ENCODE peak calls at places on chromosomes 2 and 18, in four cellular contexts. R is GM12865, U is A549, Q is RWPE1. V is an unnamed sample.

GRCh38 chr2:2879776-2880175 is 497.8 kb downstream of the EIPR1 start:
- DNase-seq in U (no peak), Q (no peak), R (peak), V (no peak)

GRCh38 chr2:240235811-240236210 is 95.4 kb upstream of the OTOS start:
- DNase-seq in U (no peak), Q (no peak), R (no peak), V (peak)

GRCh38 chr2:162537651-162538050 is 193.7 kb downstream of the GCA start:
- DNase-seq in R (no peak), U (no peak), Q (no peak), V (no peak)

GRCh38 chr2:284896-285492 is 2.9 kb downstream of the ALKAL2 start:
- DNase-seq in R (no peak), U (no peak), Q (no peak), V (no peak)

GRCh38 chr2:71938108-71938507 is 209.6 kb downstream of the CYP26B1 start:
- DNase-seq in U (no peak), R (no peak), Q (no peak), V (no peak)

GRCh38 chr2:29463181-29463900 is 348.1 kb downstream of the CLIP4 start:
- DNase-seq in Q (peak), R (no peak), U (no peak), V (no peak)

GRCh38 chr2:235618039-235618438 is 124.2 kb downstream of the AGAP1 start:
- DNase-seq in U (no peak), Q (no peak), R (no peak), V (no peak)

GRCh38 chr2:28752608-28752984 is 966 bp downstream of the PPP1CB start:
- DNase-seq in U (no peak), Q (no peak), R (no peak), V (no peak)

GRCh38 chr2:109471656-109472055 is 142.1 kb downstream of the SEPTIN10 start:
- DNase-seq in U (no peak), R (no peak), Q (no peak), V (no peak)

GRCh38 chr18:20971886-20972267 is 139.7 kb downstream of the ROCK1 start:
- DNase-seq in U (peak), Q (peak), R (peak), V (no peak)

GRCh38 chr18:56726906-56727305 is 75.7 kb downstream of the WDR7 start:
- DNase-seq in Q (no peak), U (no peak), R (no peak), V (no peak)

GRCh38 chr2:74602553-74603281 is 45.4 kb downstream of the M1AP start:
- DNase-seq in Q (peak), R (no peak), U (no peak), V (no peak)

GRCh38 chr18:14936313-14936712 is 188.3 kb downstream of the ANKRD30B start:
- DNase-seq in Q (no peak), U (no peak), R (no peak), V (no peak)

GRCh38 chr18:36158261-36158867 is 28.7 kb downstream of the ELP2 start:
- DNase-seq in R (no peak), Q (no peak), U (no peak), V (no peak)

GRCh38 chr2:28271231-28271913 is 121.3 kb upstream of the FOSL2 start:
- DNase-seq in U (no peak), Q (no peak), R (peak), V (no peak)

GRCh38 chr2:51084750-51085149 is 52.8 kb upstream of the NRXN1 start:
- DNase-seq in R (no peak), U (no peak), Q (no peak), V (no peak)

GRCh38 chr2:68236876-68237275 is 15.5 kb downstream of the PPP3R1 start:
- DNase-seq in Q (no peak), U (no peak), R (no peak), V (no peak)

GRCh38 chr2:15223887-15224286 is 337.2 kb downstream of the NBAS start:
- DNase-seq in U (no peak), Q (peak), R (peak), V (no peak)

GRCh38 chr2:22329097-22329716 is 1055.8 kb upstream of the KLHL29 start:
- DNase-seq in R (no peak), U (no peak), Q (no peak), V (no peak)

GRCh38 chr2:226636586-226636985 is 163.0 kb downstream of the IRS1 start:
- DNase-seq in Q (no peak), R (no peak), U (no peak), V (no peak)

GRCh38 chr2:226640501-226640900 is 159.1 kb downstream of the IRS1 start:
- DNase-seq in U (no peak), Q (no peak), R (no peak), V (no peak)

GRCh38 chr2:226637383-226637782 is 162.2 kb downstream of the IRS1 start:
- DNase-seq in Q (no peak), U (no peak), R (no peak), V (no peak)

GRCh38 chr2:226639550-226639949 is 160.1 kb downstream of the IRS1 start:
- DNase-seq in U (no peak), R (no peak), Q (no peak), V (no peak)

GRCh38 chr2:226638576-226638975 is 161.0 kb downstream of the IRS1 start:
- DNase-seq in R (no peak), Q (no peak), U (no peak), V (no peak)
- TF ChIP-seq CTCF in R (no peak), Q (no peak), U (no peak), V (no peak)

DNA sequence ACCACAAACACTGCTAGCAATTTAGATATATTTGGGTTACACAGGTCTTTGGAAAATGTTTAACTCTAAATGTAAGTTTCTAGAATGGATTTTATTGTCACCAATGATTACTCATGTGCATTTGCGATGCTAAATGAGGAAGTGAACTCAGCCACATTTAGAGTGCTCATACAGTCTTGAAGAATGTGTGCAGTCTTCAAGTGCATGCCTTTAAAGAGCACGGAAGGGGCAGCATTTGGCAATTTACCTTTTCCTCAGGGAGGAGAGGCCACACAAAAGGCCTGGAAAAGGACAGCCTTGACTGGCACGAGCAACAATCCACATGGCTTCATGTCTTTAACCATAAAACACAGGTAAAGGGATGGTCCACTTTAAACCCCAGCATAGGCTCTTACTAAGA is 78.5 kb upstream of the STK17B start:
- DNase-seq in Q (no peak), R (peak), U (no peak), V (no peak)
- TF ChIP-seq CTCF in Q (no peak), R (no peak), U (no peak), V (no peak)

GRCh38 chr2:216142540-216142939 is 33.4 kb downstream of the XRCC5 start:
- DNase-seq in Q (no peak), U (no peak), R (peak), V (no peak)

GRCh38 chr2:216144857-216145256 is 35.7 kb downstream of the XRCC5 start:
- DNase-seq in U (no peak), R (no peak), Q (no peak), V (no peak)

GRCh38 chr2:216134958-216135541 is 25.9 kb downstream of the XRCC5 start:
- DNase-seq in R (no peak), Q (no peak), U (no peak), V (no peak)

GRCh38 chr2:216144372-216144771 is 35.2 kb downstream of the XRCC5 start:
- DNase-seq in Q (no peak), R (no peak), U (no peak), V (no peak)

GRCh38 chr2:216139884-216140283 is 30.7 kb downstream of the XRCC5 start:
- DNase-seq in R (peak), Q (no peak), U (peak), V (no peak)
- TF ChIP-seq CTCF in R (peak), Q (no peak), U (peak), V (peak)

GRCh38 chr2:96549466-96549785 is 12.9 kb downstream of the ARID5A start:
- DNase-seq in Q (no peak), U (no peak), R (no peak), V (peak)

GRCh38 chr2:96548558-96549465 is 12.3 kb downstream of the ARID5A start:
- DNase-seq in U (no peak), R (no peak), Q (no peak), V (no peak)

GRCh38 chr2:96550787-96551604 is 14.4 kb downstream of the ARID5A start:
- DNase-seq in Q (no peak), R (no peak), U (no peak), V (peak)

GRCh38 chr2:96551605-96552283 is 15.2 kb downstream of the ARID5A start:
- DNase-seq in Q (no peak), R (no peak), U (no peak), V (no peak)

GRCh38 chr2:96549967-96550786 is 13.6 kb downstream of the ARID5A start:
- DNase-seq in U (peak), R (no peak), Q (no peak), V (peak)
- TF ChIP-seq CTCF in U (peak), R (no peak), Q (peak), V (peak)

GRCh38 chr2:54904836-54905235 is 145.4 kb downstream of the RTN4 start:
- DNase-seq in R (no peak), Q (peak), U (no peak), V (no peak)

GRCh38 chr2:54906711-54907110 is 143.5 kb downstream of the RTN4 start:
- DNase-seq in R (no peak), U (no peak), Q (no peak), V (no peak)

GRCh38 chr2:54901224-54901986 is 148.8 kb downstream of the RTN4 start:
- DNase-seq in U (no peak), Q (no peak), R (no peak), V (no peak)

GRCh38 chr2:54902763-54903162 is 147.5 kb downstream of the RTN4 start:
- DNase-seq in U (no peak), R (no peak), Q (no peak), V (no peak)

DNA sequence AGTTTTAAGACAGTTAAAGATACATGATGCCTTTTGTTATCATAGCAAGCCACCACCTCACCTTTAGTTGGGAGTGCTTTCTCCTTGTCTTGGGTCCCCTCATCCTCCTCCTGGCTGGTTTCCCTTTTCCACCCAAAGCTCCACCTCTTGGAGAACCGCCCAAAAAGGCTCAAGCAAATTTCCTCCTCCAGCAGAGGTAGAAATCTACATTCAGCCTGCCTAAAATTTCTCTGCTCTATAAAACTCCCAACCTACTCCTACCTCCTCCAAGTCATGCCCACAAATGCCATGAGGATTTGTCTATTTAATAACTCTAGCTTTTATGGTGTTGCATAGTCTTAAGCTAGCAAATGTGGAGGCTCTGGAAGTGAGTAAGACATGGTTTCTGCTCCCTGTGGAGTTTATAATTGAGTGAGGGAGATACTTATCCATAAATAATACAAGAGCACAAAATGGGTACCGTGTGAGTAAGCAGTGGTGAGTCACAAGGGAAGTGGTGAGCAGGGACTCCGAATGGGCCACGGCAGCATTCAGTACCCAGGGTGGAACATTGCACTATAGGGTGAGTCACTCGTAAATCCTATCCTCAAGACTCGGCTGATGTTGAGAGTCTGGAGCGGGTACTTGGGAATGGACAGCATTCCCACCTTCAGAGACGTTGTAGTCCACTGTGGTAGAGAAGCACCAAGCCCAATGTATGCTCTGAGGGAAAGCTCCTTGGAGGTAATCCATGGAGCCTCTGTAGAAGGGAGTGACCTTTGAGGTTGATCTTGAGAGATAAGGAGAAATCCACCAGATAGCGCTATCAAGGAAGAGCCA is 146.3 kb downstream of the RTN4 start:
- DNase-seq in R (peak), U (peak), Q (peak), V (no peak)
- TF ChIP-seq CTCF in R (no peak), U (no peak), Q (no peak), V (no peak)

DNA sequence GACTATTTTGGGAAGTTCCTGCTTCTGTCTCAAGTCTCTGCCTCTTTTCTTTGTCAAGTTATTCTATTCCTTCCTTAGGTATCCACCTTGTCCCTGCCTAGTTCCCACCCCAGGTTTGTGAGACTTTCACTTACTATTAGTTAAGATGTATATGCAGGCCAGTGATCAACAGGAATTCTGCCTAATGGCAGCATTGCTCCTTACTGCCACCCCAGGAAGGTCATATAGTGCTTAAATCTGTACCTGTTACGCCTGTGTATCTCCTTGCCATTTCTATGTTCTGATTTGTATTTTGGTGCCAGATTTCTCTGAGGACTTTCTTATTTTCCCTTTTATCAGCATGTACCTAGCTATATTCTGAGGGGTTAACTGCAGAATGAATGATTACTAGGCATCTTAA is 746.0 kb upstream of the TMEFF2 start:
- DNase-seq in Q (no peak), R (no peak), U (no peak), V (no peak)
- TF ChIP-seq CTCF in Q (no peak), R (peak), U (no peak), V (no peak)

GRCh38 chr2:70923378-70924015 is 12.2 kb upstream of the ATP6V1B1 start:
- DNase-seq in Q (no peak), U (peak), R (peak), V (no peak)
- TF ChIP-seq CTCF in Q (no peak), U (peak), R (peak), V (no peak)

GRCh38 chr2:211447545-211447944 is 891.1 kb downstream of the CPS1 start:
- DNase-seq in U (no peak), Q (no peak), R (no peak), V (no peak)

GRCh38 chr2:211451642-211452041 is 895.2 kb downstream of the CPS1 start:
- DNase-seq in U (no peak), R (no peak), Q (no peak), V (no peak)

GRCh38 chr2:211453311-211453894 is 897.0 kb downstream of the CPS1 start:
- DNase-seq in R (no peak), Q (no peak), U (no peak), V (no peak)

GRCh38 chr2:211454684-211455083 is 898.3 kb downstream of the CPS1 start:
- DNase-seq in U (no peak), Q (no peak), R (no peak), V (no peak)

GRCh38 chr2:211449819-211450218 is 893.4 kb downstream of the CPS1 start:
- DNase-seq in Q (no peak), R (no peak), U (no peak), V (no peak)
- TF ChIP-seq CTCF in Q (no peak), R (no peak), U (no peak), V (no peak)

GRCh38 chr2:58594175-58594574 is 353.1 kb upstream of the FANCL start:
- DNase-seq in R (peak), U (peak), Q (peak), V (no peak)
- TF ChIP-seq CTCF in R (peak), U (no peak), Q (no peak), V (no peak)

GRCh38 chr2:232525199-232525598 is 761 bp upstream of the CHRND start:
- DNase-seq in R (no peak), Q (no peak), U (no peak), V (no peak)

GRCh38 chr2:232522855-232523681 is 2.9 kb downstream of the PRSS56 start:
- DNase-seq in R (no peak), U (peak), Q (no peak), V (no peak)

GRCh38 chr2:232524771-232525170 is 1.2 kb upstream of the CHRND start:
- DNase-seq in Q (no peak), R (no peak), U (no peak), V (no peak)

GRCh38 chr2:232522014-232522854 is 2.0 kb downstream of the PRSS56 start:
- DNase-seq in U (peak), R (peak), Q (peak), V (peak)

DNA sequence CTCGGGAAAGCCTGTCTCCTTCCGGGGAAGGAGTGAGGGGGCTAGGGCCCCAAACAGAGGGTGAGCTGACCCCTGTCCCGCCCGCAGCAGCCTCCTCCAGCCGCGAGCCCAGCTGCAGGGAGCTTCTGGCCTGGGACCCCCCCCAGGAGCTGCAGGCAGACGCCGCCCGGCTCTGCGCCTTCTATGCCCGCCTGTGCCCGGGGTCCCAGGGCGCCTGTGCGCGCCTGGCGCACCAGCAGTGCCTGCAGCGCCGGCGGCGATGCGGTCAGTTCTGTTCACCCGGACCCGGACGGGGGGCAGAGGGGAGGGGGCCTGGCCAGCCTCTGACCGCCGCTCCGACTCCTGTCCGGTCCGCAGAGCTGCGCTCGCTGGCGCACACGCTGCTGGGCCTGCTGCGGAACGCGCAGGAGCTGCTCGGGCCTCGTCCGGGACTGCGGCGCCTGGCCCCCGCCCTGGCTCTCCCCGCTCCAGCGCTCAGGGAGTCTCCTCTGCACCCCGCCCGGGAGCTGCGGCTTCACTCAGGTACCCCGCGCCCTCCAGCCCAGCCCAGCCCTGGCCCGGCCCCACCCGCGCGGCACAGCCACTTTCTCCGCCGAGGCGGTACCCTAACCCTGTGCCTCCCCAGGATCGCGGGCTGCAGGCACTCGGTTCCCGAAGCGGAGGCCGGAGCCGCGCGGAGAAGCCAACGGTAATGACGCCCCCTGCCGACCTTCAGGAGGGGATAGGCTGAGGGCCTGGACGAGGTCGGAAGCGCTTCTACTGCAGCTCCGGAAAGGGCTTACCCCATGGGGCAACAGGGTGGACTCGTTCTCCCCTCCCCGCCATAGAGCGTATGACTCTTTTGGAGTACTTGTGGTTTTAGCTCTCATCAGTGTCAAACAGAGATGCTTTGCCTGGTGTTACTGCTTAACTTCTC is 2.0 kb upstream of the CHRND start:
- DNase-seq in R (peak), Q (peak), U (peak), V (no peak)
- TF ChIP-seq CTCF in R (peak), Q (no peak), U (peak), V (no peak)